ENCODE peak calls at places on chromosomes 6 and 20, in six cellular contexts. L is NCI-H2171 treated with DMSO at 0.1 percent for 48 hours, G is ovary, T is skeletal muscle cell, H is retinal pigment epithelial cell, O is NCI-H2029. M is an unnamed sample.

GRCh38 chr6:108635505-108636226 is 74.9 kb downstream of the FOXO3 start:
- DNase-seq in L (no peak), G (no peak), T (no peak), H (no peak), O (no peak), M (no peak)

GRCh38 chr6:109513571-109514071 is 30.6 kb upstream of the ZBTB24 start:
- DNase-seq in L (no peak), G (no peak), T (peak; percentile 51), H (peak; percentile 96), O (no peak), M (no peak)

GRCh38 chr20:58677205-58677604 is 15.4 kb upstream of the NPEPL1 start:
- DNase-seq in L (no peak), G (no peak), T (no peak), H (no peak), O (no peak), M (no peak)

GRCh38 chr6:42224222-42225042 is 6.8 kb upstream of the MRPS10 start:
- DNase-seq in L (no peak), G (no peak), T (peak; percentile 67), H (peak; percentile 63), O (no peak), M (no peak)

GRCh38 chr6:14382381-14383236 is 265.0 kb downstream of the CD83 start:
- DNase-seq in L (no peak), G (no peak), T (no peak), H (no peak), O (no peak), M (no peak)

GRCh38 chr6:110654096-110654820 is 161.0 kb downstream of the CDK19 start:
- DNase-seq in L (no peak), G (no peak), T (no peak), H (no peak), O (no peak), M (no peak)

GRCh38 chr6:135637701-135638100 is 140.2 kb upstream of the AHI1 start:
- DNase-seq in L (no peak), G (no peak), T (peak; percentile 22), H (no peak), O (no peak), M (no peak)

GRCh38 chr6:148203281-148203925 is 139.2 kb upstream of the SASH1 start:
- DNase-seq in L (peak; percentile 84), G (no peak), T (peak; percentile 37), H (no peak), O (no peak), M (no peak)

GRCh38 chr20:50758469-50758868 is 27.1 kb downstream of the PARD6B start:
- DNase-seq in L (no peak), G (no peak), T (no peak), H (no peak), O (no peak), M (no peak)

GRCh38 chr20:49987868-49988690 is 5.3 kb downstream of the SNAI1 start:
- DNase-seq in L (no peak), G (no peak), T (no peak), H (no peak), O (no peak), M (no peak)

GRCh38 chr6:35035481-35036030 is 105.6 kb downstream of the TCP11 start:
- DNase-seq in L (no peak), G (no peak), T (no peak), H (no peak), O (no peak), M (no peak)

GRCh38 chr6:132179955-132180354 is 221.3 kb downstream of the MOXD1 start:
- DNase-seq in L (no peak), G (no peak), T (no peak), H (no peak), O (no peak), M (no peak)

GRCh38 chr20:52104546-52105044 is 87.0 kb downstream of the ZFP64 start:
- DNase-seq in L (peak; percentile 23), G (no peak), T (no peak), H (no peak), O (no peak), M (no peak)

GRCh38 chr6:32941412-32941784 is 570 bp upstream of the HLA-DMB start:
- DNase-seq in L (no peak), G (no peak), T (no peak), H (no peak), O (no peak), M (no peak)

GRCh38 chr6:63792846-63793245 is 157.2 kb downstream of the PHF3 start:
- DNase-seq in L (no peak), G (no peak), T (no peak), H (no peak), O (no peak), M (no peak)

GRCh38 chr20:24722586-24722985 is 226.5 kb upstream of the CST7 start:
- DNase-seq in L (peak; percentile 77), G (no peak), T (no peak), H (no peak), O (no peak), M (no peak)

GRCh38 chr6:43628392-43629103 is 516 bp downstream of the GTPBP2 start:
- DNase-seq in L (peak; percentile 72), G (peak; percentile 73), T (no peak), H (no peak), O (peak; percentile 45), M (no peak)

GRCh38 chr6:137589067-137589848 is 95.1 kb upstream of the OLIG3 start:
- DNase-seq in L (peak; percentile 66), G (no peak), T (no peak), H (no peak), O (peak; percentile 31), M (peak; percentile 37)

GRCh38 chr6:130293800-130294199 is 71.0 kb upstream of the SAMD3 start:
- DNase-seq in L (no peak), G (no peak), T (peak; percentile 23), H (peak; percentile 12), O (no peak), M (no peak)

GRCh38 chr6:149127212-149127611 is 190.3 kb upstream of the TAB2 start:
- DNase-seq in L (no peak), G (no peak), T (peak; percentile 28), H (peak; percentile 20), O (no peak), M (no peak)

GRCh38 chr6:39309942-39310531 is 4.2 kb downstream of the KCNK17 start:
- DNase-seq in L (peak; percentile 66), G (peak; percentile 75), T (peak; percentile 15), H (peak; percentile 14), O (peak; percentile 66), M (peak; percentile 74)

GRCh38 chr6:24931296-24931695 is 4.5 kb downstream of the RIPOR2 start:
- DNase-seq in L (no peak), G (no peak), T (no peak), H (no peak), O (no peak), M (no peak)

GRCh38 chr6:4466769-4467480 is 309.3 kb upstream of the CDYL start:
- DNase-seq in L (no peak), G (no peak), T (no peak), H (no peak), O (no peak), M (no peak)

GRCh38 chr6:20454201-20454824 is 52.6 kb downstream of the E2F3 start:
- DNase-seq in L (no peak), G (no peak), T (no peak), H (no peak), O (no peak), M (no peak)

GRCh38 chr6:133645000-133645619 is 243.8 kb upstream of the TCF21 start:
- DNase-seq in L (peak; percentile 80), G (peak; percentile 56), T (no peak), H (peak; percentile 86), O (no peak), M (no peak)

GRCh38 chr6:8085053-8085511 is 17.3 kb downstream of the EEF1E1 start:
- DNase-seq in L (no peak), G (peak; percentile 54), T (peak; percentile 90), H (peak; percentile 78), O (no peak), M (peak; percentile 33)

M was measured in right cardiac atrium.